ENCODE peak calls at places on chromosomes 16 and 17, in seven cellular contexts. Y is HCT116, G is lower leg skin, P is stomach, Q is GM12892, S is heart left ventricle, D is IMR-90. N is an unnamed sample.

GRCh38 chr17:45841883-45842525 is 2.7 kb upstream of the SPPL2C start:
- DNase-seq in Y (no peak), G (no peak), P (no peak), Q (no peak), S (no peak), D (no peak), N (no peak)

GRCh38 chr17:33922971-33923370 is 332.1 kb upstream of the CCL2 start:
- DNase-seq in Y (no peak), G (no peak), P (no peak), Q (no peak), S (no peak), D (no peak), N (no peak)

GRCh38 chr16:30186444-30186781 is 3.0 kb downstream of the CORO1A start:
- DNase-seq in Y (no peak), G (no peak), P (no peak), Q (no peak), S (no peak), D (no peak), N (no peak)

GRCh38 chr17:43578699-43579569 is 32.8 kb upstream of the ETV4 start:
- DNase-seq in Y (no peak), G (no peak), P (no peak), Q (peak; percentile 43), S (no peak), D (peak; percentile 85), N (no peak)

GRCh38 chr17:76434870-76435269 is 18.1 kb downstream of the UBE2O start:
- DNase-seq in Y (no peak), G (no peak), P (no peak), Q (no peak), S (no peak), D (no peak), N (no peak)

GRCh38 chr16:20612551-20613470 is 36.6 kb upstream of the ACSM2B start:
- DNase-seq in Y (no peak), G (no peak), P (peak; percentile 56), Q (no peak), S (peak; percentile 35), D (no peak), N (no peak)

GRCh38 chr16:8852534-8852933 is 16.3 kb downstream of the CARHSP1 start:
- DNase-seq in Y (no peak), G (no peak), P (no peak), Q (no peak), S (no peak), D (no peak), N (no peak)

GRCh38 chr17:80667462-80668277 is 123.0 kb downstream of the RPTOR start:
- DNase-seq in Y (no peak), G (no peak), P (no peak), Q (no peak), S (no peak), D (no peak), N (no peak)

DNA sequence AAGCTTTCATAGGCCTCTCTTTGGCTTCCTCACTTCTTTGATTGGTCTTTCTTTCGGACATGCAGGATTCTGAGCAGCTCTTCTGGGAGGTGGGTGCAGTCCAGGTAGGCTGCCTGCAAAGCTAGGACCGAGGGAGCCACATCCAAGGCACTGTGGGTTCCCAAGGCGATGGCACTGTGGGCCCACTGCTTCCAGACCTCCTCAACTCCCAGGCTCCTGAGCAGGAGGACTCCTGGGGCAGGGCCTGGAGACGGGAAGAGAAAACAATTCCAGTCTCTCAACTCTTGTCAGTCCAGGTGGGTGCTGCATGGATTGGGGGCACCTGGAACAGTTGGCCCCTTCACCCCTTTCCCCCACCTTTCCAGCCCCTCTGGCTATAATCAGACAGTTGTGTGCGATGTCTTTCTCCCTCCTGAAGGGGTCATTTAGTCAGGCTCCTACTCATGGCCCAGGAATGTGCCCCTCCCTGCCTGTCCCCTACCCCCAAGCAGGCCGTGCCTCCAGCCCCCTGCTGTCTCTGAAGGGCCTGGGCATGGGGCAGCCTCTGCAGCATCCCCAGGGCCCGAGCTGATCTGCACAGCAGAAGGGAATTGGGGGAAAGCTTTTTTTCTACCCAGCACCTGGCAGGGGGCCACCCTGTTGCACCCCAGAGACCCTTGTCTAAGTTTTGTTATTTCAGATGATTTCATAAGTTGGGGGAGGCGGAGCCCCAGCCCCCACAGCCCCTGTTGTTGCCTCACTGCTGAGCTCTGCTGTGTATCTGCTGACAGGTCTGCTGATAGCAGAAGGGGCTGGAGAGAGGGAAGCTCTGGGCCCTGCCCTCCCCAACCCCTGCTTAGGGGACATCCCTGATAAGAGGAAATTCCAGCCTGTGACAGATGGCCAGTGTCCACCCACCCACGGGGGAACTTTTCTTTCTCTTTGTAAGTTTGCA is 330.3 kb downstream of the SEC14L1 start:
- DNase-seq in Y (peak; percentile 28), G (no peak), P (no peak), Q (no peak), S (peak; percentile 66), D (peak; percentile 43), N (peak; percentile 88)
- TF ChIP-seq POLR2A in Y (no peak), G (no peak), P (no peak), Q (no peak), S (no peak), D (no peak), N (no peak)

GRCh38 chr16:73034374-73034773 is 13.6 kb downstream of the ZFHX3 start:
- DNase-seq in Y (no peak), G (no peak), P (no peak), Q (no peak), S (no peak), D (no peak), N (no peak)

GRCh38 chr16:73033271-73033998 is 14.5 kb downstream of the ZFHX3 start:
- DNase-seq in Y (no peak), G (no peak), P (no peak), Q (no peak), S (no peak), D (no peak), N (no peak)

GRCh38 chr16:73031155-73031866 is 16.6 kb downstream of the ZFHX3 start:
- DNase-seq in Y (no peak), G (no peak), P (no peak), Q (no peak), S (no peak), D (no peak), N (no peak)

GRCh38 chr16:73036074-73036826 is 11.7 kb downstream of the ZFHX3 start:
- DNase-seq in Y (no peak), G (no peak), P (no peak), Q (no peak), S (no peak), D (no peak), N (no peak)

GRCh38 chr16:73032548-73033270 is 15.2 kb downstream of the ZFHX3 start:
- DNase-seq in Y (no peak), G (no peak), P (no peak), Q (no peak), S (no peak), D (no peak), N (no peak)
- TF ChIP-seq POLR2A in Y (no peak), G (no peak), P (no peak), Q (no peak), S (no peak), D (no peak), N (no peak)

GRCh38 chr17:42561908-42562844 is at the start of gene COASY:
- DNase-seq in Y (peak; percentile 98), G (peak; percentile 95), P (peak; percentile 96), Q (peak; percentile 98), S (peak; percentile 98), D (peak; percentile 97), N (peak; percentile 97)
- TF ChIP-seq POLR2A in Y (peak; percentile 61), G (no peak), P (no peak), Q (peak; percentile 87), S (peak; percentile 41), D (peak; percentile 64), N (peak; percentile 67)

GRCh38 chr16:23678430-23679273 is at the start of gene PLK1:
- DNase-seq in Y (peak; percentile 76), G (peak; percentile 42), P (peak; percentile 79), Q (peak; percentile 93), S (peak; percentile 70), D (peak; percentile 76), N (peak; percentile 68)
- TF ChIP-seq POLR2A in Y (no peak), G (no peak), P (no peak), Q (peak; percentile 35), S (no peak), D (no peak), N (peak; percentile 49)

GRCh38 chr16:11836653-11837244 is 14.6 kb downstream of the RSL1D1 start:
- DNase-seq in Y (no peak), G (no peak), P (no peak), Q (no peak), S (no peak), D (peak; percentile 87), N (peak; percentile 58)
- TF ChIP-seq POLR2A in Y (no peak), G (no peak), P (no peak), Q (no peak), S (no peak), D (no peak), N (no peak)

GRCh38 chr17:57861000-57861736 is 11.3 kb upstream of the MRPS23 start:
- DNase-seq in Y (peak; percentile 75), G (no peak), P (peak; percentile 84), Q (no peak), S (peak; percentile 65), D (peak; percentile 60), N (peak; percentile 92)

GRCh38 chr17:57860414-57860999 is 10.7 kb upstream of the MRPS23 start:
- DNase-seq in Y (no peak), G (no peak), P (no peak), Q (no peak), S (no peak), D (no peak), N (no peak)

GRCh38 chr17:57862410-57862989 is 12.7 kb upstream of the MRPS23 start:
- DNase-seq in Y (no peak), G (no peak), P (no peak), Q (no peak), S (no peak), D (no peak), N (no peak)

GRCh38 chr17:57862990-57863667 is 13.3 kb upstream of the MRPS23 start:
- DNase-seq in Y (no peak), G (no peak), P (no peak), Q (no peak), S (no peak), D (no peak), N (no peak)

GRCh38 chr17:57861737-57862409 is 12.0 kb upstream of the MRPS23 start:
- DNase-seq in Y (no peak), G (no peak), P (peak; percentile 70), Q (no peak), S (peak; percentile 73), D (no peak), N (no peak)
- TF ChIP-seq POLR2A in Y (peak; percentile 12), G (no peak), P (no peak), Q (no peak), S (peak; percentile 41), D (no peak), N (no peak)

GRCh38 chr16:13902052-13902451 is 17.9 kb upstream of the ERCC4 start:
- DNase-seq in Y (no peak), G (no peak), P (no peak), Q (no peak), S (no peak), D (no peak), N (no peak)
- TF ChIP-seq POLR2A in Y (no peak), G (no peak), P (no peak), Q (no peak), S (no peak), D (no peak), N (no peak)

DNA sequence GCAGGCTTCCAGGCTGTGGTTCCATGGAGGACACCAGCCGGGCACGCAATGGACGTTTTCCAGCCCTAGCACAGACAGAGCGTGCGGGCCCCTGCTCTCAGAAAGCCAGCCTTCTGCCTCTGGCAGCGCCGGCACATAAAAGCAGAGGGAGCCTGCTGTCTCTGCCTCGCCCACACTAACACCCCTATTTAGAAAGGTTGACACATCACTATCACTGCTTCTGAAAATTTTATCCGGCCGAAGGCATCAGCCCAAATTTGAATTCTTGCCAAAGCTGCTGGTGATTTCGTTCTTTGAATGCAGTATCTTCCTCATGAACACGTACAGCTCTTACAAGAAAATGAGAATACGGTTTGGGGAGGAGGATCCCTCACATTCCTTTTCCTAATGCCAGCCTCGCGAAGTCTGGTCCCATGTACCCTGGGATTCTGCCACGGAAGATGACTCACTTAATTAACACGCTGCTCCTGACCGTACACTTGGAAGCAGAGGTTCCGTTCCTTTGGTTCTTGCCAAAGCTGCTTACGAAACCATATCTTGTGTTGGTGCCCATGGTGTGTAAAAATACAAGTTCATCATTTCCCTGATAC is 1.3 kb upstream of the RAB11FIP3 start:
- DNase-seq in Y (no peak), G (peak; percentile 89), P (peak; percentile 35), Q (no peak), S (peak; percentile 77), D (peak; percentile 94), N (peak; percentile 92)
- TF ChIP-seq POLR2A in Y (no peak), G (no peak), P (no peak), Q (no peak), S (no peak), D (peak; percentile 37), N (no peak)

N was measured in H54.